ENCODE peak calls at places on chromosomes 2 and 18, in nine cellular contexts. One of them, this sample, is unnamed.

GRCh38 chr2:72004976-72005375 is 142.7 kb downstream of the CYP26B1 start:
- DNase-seq in HuH-7.5: no peak
- DNase-seq in aorta: no peak
- DNase-seq in fibroblast of mammary gland: no peak
- DNase-seq in amniotic stem cell: no peak
- DNase-seq in NCI-H1694 treated with DMSO at 0.1 percent for 48 hours: no peak
- DNase-seq in fibroblast of the aortic adventitia: no peak
- DNase-seq in T-helper 1 cell: no peak
- DNase-seq in LoVo: no peak
- DNase-seq in this sample: no peak

GRCh38 chr2:239948100-239948881 is 76.9 kb downstream of the NDUFA10 start:
- DNase-seq in HuH-7.5: no peak
- DNase-seq in aorta: peak
- DNase-seq in fibroblast of mammary gland: no peak
- DNase-seq in amniotic stem cell: no peak
- DNase-seq in NCI-H1694 treated with DMSO at 0.1 percent for 48 hours: no peak
- DNase-seq in fibroblast of the aortic adventitia: no peak
- DNase-seq in T-helper 1 cell: no peak
- DNase-seq in LoVo: no peak
- DNase-seq in this sample: no peak

GRCh38 chr2:46666044-46666662 is 186.8 kb downstream of the TMEM247 start:
- DNase-seq in HuH-7.5: no peak
- DNase-seq in aorta: peak
- DNase-seq in fibroblast of mammary gland: peak
- DNase-seq in amniotic stem cell: no peak
- DNase-seq in NCI-H1694 treated with DMSO at 0.1 percent for 48 hours: no peak
- DNase-seq in fibroblast of the aortic adventitia: peak
- DNase-seq in T-helper 1 cell: no peak
- DNase-seq in LoVo: no peak
- DNase-seq in this sample: no peak

GRCh38 chr2:128016620-128017019 is 11.2 kb downstream of the SAP130 start:
- DNase-seq in HuH-7.5: no peak
- DNase-seq in aorta: no peak
- DNase-seq in fibroblast of mammary gland: peak
- DNase-seq in amniotic stem cell: no peak
- DNase-seq in NCI-H1694 treated with DMSO at 0.1 percent for 48 hours: no peak
- DNase-seq in fibroblast of the aortic adventitia: peak
- DNase-seq in T-helper 1 cell: no peak
- DNase-seq in LoVo: no peak
- DNase-seq in this sample: no peak

GRCh38 chr2:33321236-33321731 is 155.2 kb upstream of the RASGRP3 start:
- DNase-seq in HuH-7.5: no peak
- DNase-seq in aorta: no peak
- DNase-seq in fibroblast of mammary gland: peak
- DNase-seq in amniotic stem cell: peak
- DNase-seq in NCI-H1694 treated with DMSO at 0.1 percent for 48 hours: no peak
- DNase-seq in fibroblast of the aortic adventitia: peak
- DNase-seq in T-helper 1 cell: no peak
- DNase-seq in LoVo: no peak
- DNase-seq in this sample: no peak

GRCh38 chr2:151030663-151031230 is 230.9 kb downstream of the RBM43 start:
- DNase-seq in HuH-7.5: no peak
- DNase-seq in aorta: no peak
- DNase-seq in fibroblast of mammary gland: no peak
- DNase-seq in amniotic stem cell: no peak
- DNase-seq in NCI-H1694 treated with DMSO at 0.1 percent for 48 hours: no peak
- DNase-seq in fibroblast of the aortic adventitia: no peak
- DNase-seq in T-helper 1 cell: no peak
- DNase-seq in LoVo: no peak
- DNase-seq in this sample: no peak

GRCh38 chr2:230161180-230161579 is 58.6 kb downstream of the SP110 start:
- DNase-seq in HuH-7.5: no peak
- DNase-seq in aorta: no peak
- DNase-seq in fibroblast of mammary gland: peak
- DNase-seq in amniotic stem cell: peak
- DNase-seq in NCI-H1694 treated with DMSO at 0.1 percent for 48 hours: no peak
- DNase-seq in fibroblast of the aortic adventitia: peak
- DNase-seq in T-helper 1 cell: no peak
- DNase-seq in LoVo: no peak
- DNase-seq in this sample: no peak

GRCh38 chr2:217900010-217900779 is 102.6 kb downstream of the TNS1 start:
- DNase-seq in HuH-7.5: no peak
- DNase-seq in aorta: no peak
- DNase-seq in fibroblast of mammary gland: no peak
- DNase-seq in amniotic stem cell: no peak
- DNase-seq in NCI-H1694 treated with DMSO at 0.1 percent for 48 hours: peak
- DNase-seq in fibroblast of the aortic adventitia: no peak
- DNase-seq in T-helper 1 cell: no peak
- DNase-seq in LoVo: no peak
- DNase-seq in this sample: no peak

GRCh38 chr2:72689579-72690170 is 136.2 kb downstream of the EXOC6B start:
- DNase-seq in HuH-7.5: no peak
- DNase-seq in aorta: no peak
- DNase-seq in fibroblast of mammary gland: no peak
- DNase-seq in amniotic stem cell: no peak
- DNase-seq in NCI-H1694 treated with DMSO at 0.1 percent for 48 hours: no peak
- DNase-seq in fibroblast of the aortic adventitia: peak
- DNase-seq in T-helper 1 cell: no peak
- DNase-seq in LoVo: no peak
- DNase-seq in this sample: no peak

GRCh38 chr18:58852629-58853028 is 12.0 kb upstream of the ZNF532 start:
- DNase-seq in HuH-7.5: no peak
- DNase-seq in aorta: no peak
- DNase-seq in fibroblast of mammary gland: no peak
- DNase-seq in amniotic stem cell: no peak
- DNase-seq in NCI-H1694 treated with DMSO at 0.1 percent for 48 hours: no peak
- DNase-seq in fibroblast of the aortic adventitia: no peak
- DNase-seq in T-helper 1 cell: no peak
- DNase-seq in LoVo: no peak
- DNase-seq in this sample: no peak

GRCh38 chr18:25298853-25299274 is 53.1 kb downstream of the ZNF521 start:
- DNase-seq in HuH-7.5: no peak
- DNase-seq in aorta: no peak
- DNase-seq in fibroblast of mammary gland: peak
- DNase-seq in amniotic stem cell: peak
- DNase-seq in NCI-H1694 treated with DMSO at 0.1 percent for 48 hours: no peak
- DNase-seq in fibroblast of the aortic adventitia: peak
- DNase-seq in T-helper 1 cell: no peak
- DNase-seq in LoVo: peak
- DNase-seq in this sample: peak

GRCh38 chr2:98804736-98805135 is 73.8 kb upstream of the MGAT4A start:
- DNase-seq in HuH-7.5: no peak
- DNase-seq in aorta: no peak
- DNase-seq in fibroblast of mammary gland: no peak
- DNase-seq in amniotic stem cell: no peak
- DNase-seq in NCI-H1694 treated with DMSO at 0.1 percent for 48 hours: no peak
- DNase-seq in fibroblast of the aortic adventitia: no peak
- DNase-seq in T-helper 1 cell: no peak
- DNase-seq in LoVo: no peak
- DNase-seq in this sample: no peak

GRCh38 chr18:5275872-5276271 is 19.7 kb downstream of the ZBTB14 start:
- DNase-seq in HuH-7.5: no peak
- DNase-seq in aorta: no peak
- DNase-seq in fibroblast of mammary gland: no peak
- DNase-seq in amniotic stem cell: no peak
- DNase-seq in NCI-H1694 treated with DMSO at 0.1 percent for 48 hours: no peak
- DNase-seq in fibroblast of the aortic adventitia: no peak
- DNase-seq in T-helper 1 cell: no peak
- DNase-seq in LoVo: no peak
- DNase-seq in this sample: no peak

GRCh38 chr18:37476182-37476581 is 89.4 kb downstream of the CELF4 start:
- DNase-seq in HuH-7.5: peak
- DNase-seq in aorta: no peak
- DNase-seq in fibroblast of mammary gland: peak
- DNase-seq in amniotic stem cell: no peak
- DNase-seq in NCI-H1694 treated with DMSO at 0.1 percent for 48 hours: peak
- DNase-seq in fibroblast of the aortic adventitia: peak
- DNase-seq in T-helper 1 cell: no peak
- DNase-seq in LoVo: peak
- DNase-seq in this sample: peak

GRCh38 chr18:44765451-44765850 is 84.8 kb downstream of the SETBP1 start:
- DNase-seq in HuH-7.5: no peak
- DNase-seq in aorta: no peak
- DNase-seq in fibroblast of mammary gland: no peak
- DNase-seq in amniotic stem cell: no peak
- DNase-seq in NCI-H1694 treated with DMSO at 0.1 percent for 48 hours: no peak
- DNase-seq in fibroblast of the aortic adventitia: no peak
- DNase-seq in T-helper 1 cell: no peak
- DNase-seq in LoVo: no peak
- DNase-seq in this sample: no peak

GRCh38 chr2:188765522-188765921 is 208.7 kb upstream of the COL3A1 start:
- DNase-seq in HuH-7.5: no peak
- DNase-seq in aorta: no peak
- DNase-seq in fibroblast of mammary gland: peak
- DNase-seq in amniotic stem cell: peak
- DNase-seq in NCI-H1694 treated with DMSO at 0.1 percent for 48 hours: no peak
- DNase-seq in fibroblast of the aortic adventitia: peak
- DNase-seq in T-helper 1 cell: no peak
- DNase-seq in LoVo: no peak
- DNase-seq in this sample: peak

GRCh38 chr2:231887756-231888155 is 38.4 kb downstream of the NPPC start:
- DNase-seq in HuH-7.5: no peak
- DNase-seq in aorta: peak
- DNase-seq in fibroblast of mammary gland: no peak
- DNase-seq in amniotic stem cell: no peak
- DNase-seq in NCI-H1694 treated with DMSO at 0.1 percent for 48 hours: no peak
- DNase-seq in fibroblast of the aortic adventitia: no peak
- DNase-seq in T-helper 1 cell: no peak
- DNase-seq in LoVo: no peak
- DNase-seq in this sample: no peak

GRCh38 chr18:6920099-6920955 is 190.8 kb downstream of the ARHGAP28 start:
- DNase-seq in HuH-7.5: peak
- DNase-seq in aorta: no peak
- DNase-seq in fibroblast of mammary gland: peak
- DNase-seq in amniotic stem cell: no peak
- DNase-seq in NCI-H1694 treated with DMSO at 0.1 percent for 48 hours: peak
- DNase-seq in fibroblast of the aortic adventitia: peak
- DNase-seq in T-helper 1 cell: no peak
- DNase-seq in LoVo: peak
- DNase-seq in this sample: peak

GRCh38 chr2:47868611-47869352 is 37.5 kb downstream of the FBXO11 start:
- DNase-seq in HuH-7.5: no peak
- DNase-seq in aorta: no peak
- DNase-seq in fibroblast of mammary gland: no peak
- DNase-seq in amniotic stem cell: no peak
- DNase-seq in NCI-H1694 treated with DMSO at 0.1 percent for 48 hours: no peak
- DNase-seq in fibroblast of the aortic adventitia: no peak
- DNase-seq in T-helper 1 cell: no peak
- DNase-seq in LoVo: no peak
- DNase-seq in this sample: no peak

GRCh38 chr18:48293954-48294893 is 115.0 kb downstream of the ZBTB7C start:
- DNase-seq in HuH-7.5: no peak
- DNase-seq in aorta: no peak
- DNase-seq in fibroblast of mammary gland: no peak
- DNase-seq in amniotic stem cell: no peak
- DNase-seq in NCI-H1694 treated with DMSO at 0.1 percent for 48 hours: peak
- DNase-seq in fibroblast of the aortic adventitia: no peak
- DNase-seq in T-helper 1 cell: no peak
- DNase-seq in LoVo: no peak
- DNase-seq in this sample: no peak

GRCh38 chr18:31977270-31977872 is 34.4 kb upstream of the TRAPPC8 start:
- DNase-seq in HuH-7.5: no peak
- DNase-seq in aorta: no peak
- DNase-seq in fibroblast of mammary gland: peak
- DNase-seq in amniotic stem cell: no peak
- DNase-seq in NCI-H1694 treated with DMSO at 0.1 percent for 48 hours: peak
- DNase-seq in fibroblast of the aortic adventitia: peak
- DNase-seq in T-helper 1 cell: peak
- DNase-seq in LoVo: peak
- DNase-seq in this sample: peak

GRCh38 chr2:241620419-241620769 is 16.6 kb downstream of the THAP4 start:
- DNase-seq in HuH-7.5: no peak
- DNase-seq in aorta: no peak
- DNase-seq in fibroblast of mammary gland: peak
- DNase-seq in amniotic stem cell: no peak
- DNase-seq in NCI-H1694 treated with DMSO at 0.1 percent for 48 hours: no peak
- DNase-seq in fibroblast of the aortic adventitia: no peak
- DNase-seq in T-helper 1 cell: no peak
- DNase-seq in LoVo: peak
- DNase-seq in this sample: peak

GRCh38 chr2:10079192-10079930 is 850 bp downstream of the CYS1 start:
- DNase-seq in HuH-7.5: peak
- DNase-seq in aorta: peak
- DNase-seq in fibroblast of mammary gland: peak
- DNase-seq in amniotic stem cell: peak
- DNase-seq in NCI-H1694 treated with DMSO at 0.1 percent for 48 hours: peak
- DNase-seq in fibroblast of the aortic adventitia: peak
- DNase-seq in T-helper 1 cell: no peak
- DNase-seq in LoVo: no peak
- DNase-seq in this sample: peak

GRCh38 chr2:42012651-42013050 is 35.2 kb upstream of the PKDCC start:
- DNase-seq in HuH-7.5: no peak
- DNase-seq in aorta: no peak
- DNase-seq in fibroblast of mammary gland: no peak
- DNase-seq in amniotic stem cell: no peak
- DNase-seq in NCI-H1694 treated with DMSO at 0.1 percent for 48 hours: no peak
- DNase-seq in fibroblast of the aortic adventitia: no peak
- DNase-seq in T-helper 1 cell: no peak
- DNase-seq in LoVo: no peak
- DNase-seq in this sample: no peak

GRCh38 chr2:221060335-221060734 is 511.8 kb downstream of the EPHA4 start:
- DNase-seq in HuH-7.5: no peak
- DNase-seq in aorta: no peak
- DNase-seq in fibroblast of mammary gland: peak
- DNase-seq in amniotic stem cell: peak
- DNase-seq in NCI-H1694 treated with DMSO at 0.1 percent for 48 hours: no peak
- DNase-seq in fibroblast of the aortic adventitia: no peak
- DNase-seq in T-helper 1 cell: no peak
- DNase-seq in LoVo: no peak
- DNase-seq in this sample: no peak

GRCh38 chr18:62282188-62282629 is 42.9 kb upstream of the TNFRSF11A start:
- DNase-seq in HuH-7.5: no peak
- DNase-seq in aorta: no peak
- DNase-seq in fibroblast of mammary gland: peak
- DNase-seq in amniotic stem cell: peak
- DNase-seq in NCI-H1694 treated with DMSO at 0.1 percent for 48 hours: no peak
- DNase-seq in fibroblast of the aortic adventitia: peak
- DNase-seq in T-helper 1 cell: no peak
- DNase-seq in LoVo: no peak
- DNase-seq in this sample: no peak

GRCh38 chr2:76870011-76870410 is 652.2 kb downstream of the LRRTM4 start:
- DNase-seq in HuH-7.5: no peak
- DNase-seq in aorta: no peak
- DNase-seq in fibroblast of mammary gland: peak
- DNase-seq in amniotic stem cell: no peak
- DNase-seq in NCI-H1694 treated with DMSO at 0.1 percent for 48 hours: no peak
- DNase-seq in fibroblast of the aortic adventitia: no peak
- DNase-seq in T-helper 1 cell: no peak
- DNase-seq in LoVo: no peak
- DNase-seq in this sample: no peak